ENCODE peak calls at places on chromosomes 2 and 18, in six cellular contexts. One of them, this sample, is unnamed. For H3K4me1, the result is how much of the 10 kb centered on the place peaks cover.

GRCh38 chr2:20444993-20445910 is 1.6 kb upstream of the RHOB start:
- DNase-seq in spleen: peak
- DNase-seq in IMR-90: no peak
- DNase-seq in gastrocnemius medialis: no peak
- DNase-seq in tibial nerve: peak
- DNase-seq in ovary: no peak
- DNase-seq in this sample: no peak

GRCh38 chr2:70480468-70480867 is 73.2 kb downstream of the TGFA start:
- DNase-seq in spleen: no peak
- DNase-seq in IMR-90: no peak
- DNase-seq in gastrocnemius medialis: no peak
- DNase-seq in tibial nerve: no peak
- DNase-seq in ovary: no peak
- DNase-seq in this sample: no peak

GRCh38 chr2:15571729-15572128 is 10.6 kb upstream of the NBAS start:
- DNase-seq in spleen: no peak
- DNase-seq in IMR-90: no peak
- DNase-seq in gastrocnemius medialis: no peak
- DNase-seq in tibial nerve: no peak
- DNase-seq in ovary: no peak
- DNase-seq in this sample: no peak

GRCh38 chr2:126663184-126663963 is 7.4 kb downstream of the GYPC start:
- DNase-seq in spleen: no peak
- DNase-seq in IMR-90: no peak
- DNase-seq in gastrocnemius medialis: no peak
- DNase-seq in tibial nerve: no peak
- DNase-seq in ovary: no peak
- DNase-seq in this sample: no peak

GRCh38 chr2:196431957-196432356 is 207.6 kb upstream of the CCDC150 start:
- DNase-seq in spleen: no peak
- DNase-seq in IMR-90: peak
- DNase-seq in gastrocnemius medialis: no peak
- DNase-seq in tibial nerve: no peak
- DNase-seq in ovary: no peak
- DNase-seq in this sample: no peak

GRCh38 chr2:218559021-218559420 is 9.1 kb downstream of the USP37 start:
- DNase-seq in spleen: no peak
- DNase-seq in IMR-90: no peak
- DNase-seq in gastrocnemius medialis: no peak
- DNase-seq in tibial nerve: no peak
- DNase-seq in ovary: peak
- DNase-seq in this sample: no peak

GRCh38 chr2:120915670-120916069 is 180.0 kb downstream of the GLI2 start:
- DNase-seq in spleen: no peak
- DNase-seq in IMR-90: peak
- DNase-seq in gastrocnemius medialis: no peak
- DNase-seq in tibial nerve: no peak
- DNase-seq in ovary: no peak
- DNase-seq in this sample: no peak

GRCh38 chr2:235467586-235467985 is 26.3 kb upstream of the AGAP1 start:
- DNase-seq in spleen: no peak
- DNase-seq in IMR-90: peak
- DNase-seq in gastrocnemius medialis: no peak
- DNase-seq in tibial nerve: no peak
- DNase-seq in ovary: no peak
- DNase-seq in this sample: no peak

GRCh38 chr18:45843019-45843418 is 17.5 kb downstream of the SIGLEC15 start:
- DNase-seq in spleen: peak
- DNase-seq in IMR-90: no peak
- DNase-seq in gastrocnemius medialis: no peak
- DNase-seq in tibial nerve: no peak
- DNase-seq in ovary: no peak
- DNase-seq in this sample: no peak

GRCh38 chr2:186486651-186487647 is 889 bp downstream of the ZC3H15 start:
- DNase-seq in spleen: no peak
- DNase-seq in IMR-90: peak
- DNase-seq in gastrocnemius medialis: no peak
- DNase-seq in tibial nerve: no peak
- DNase-seq in ovary: no peak
- DNase-seq in this sample: no peak

GRCh38 chr2:38794235-38794946 is 16.4 kb downstream of the GEMIN6 start:
- DNase-seq in spleen: no peak
- DNase-seq in IMR-90: no peak
- DNase-seq in gastrocnemius medialis: no peak
- DNase-seq in tibial nerve: no peak
- DNase-seq in ovary: no peak
- DNase-seq in this sample: no peak

GRCh38 chr2:204486855-204487254 is 58.4 kb upstream of the PARD3B start:
- DNase-seq in spleen: no peak
- DNase-seq in IMR-90: peak
- DNase-seq in gastrocnemius medialis: no peak
- DNase-seq in tibial nerve: no peak
- DNase-seq in ovary: no peak
- DNase-seq in this sample: no peak

GRCh38 chr2:86195055-86195807 is at the start of gene IMMT:
- DNase-seq in spleen: peak
- DNase-seq in IMR-90: peak
- DNase-seq in gastrocnemius medialis: peak
- DNase-seq in tibial nerve: peak
- DNase-seq in ovary: peak
- DNase-seq in this sample: peak

GRCh38 chr2:238136820-238137537 is 1.5 kb upstream of the KLHL30 start:
- DNase-seq in spleen: no peak
- DNase-seq in IMR-90: peak
- DNase-seq in gastrocnemius medialis: peak
- DNase-seq in tibial nerve: peak
- DNase-seq in ovary: no peak
- DNase-seq in this sample: no peak

GRCh38 chr2:159860611-159861010 is 62.6 kb upstream of the CD302 start:
- DNase-seq in spleen: no peak
- DNase-seq in IMR-90: no peak
- DNase-seq in gastrocnemius medialis: no peak
- DNase-seq in tibial nerve: no peak
- DNase-seq in ovary: no peak
- DNase-seq in this sample: no peak

GRCh38 chr2:237700583-237701032 is 73.2 kb downstream of the LRRFIP1 start:
- DNase-seq in spleen: peak
- DNase-seq in IMR-90: peak
- DNase-seq in gastrocnemius medialis: no peak
- DNase-seq in tibial nerve: no peak
- DNase-seq in ovary: no peak
- DNase-seq in this sample: no peak

GRCh38 chr2:21251216-21251971 is 127.6 kb downstream of the TDRD15 start:
- DNase-seq in spleen: no peak
- DNase-seq in IMR-90: no peak
- DNase-seq in gastrocnemius medialis: no peak
- DNase-seq in tibial nerve: no peak
- DNase-seq in ovary: no peak
- DNase-seq in this sample: no peak

GRCh38 chr2:216833076-216833475 is 26.8 kb downstream of the TNP1 start:
- DNase-seq in spleen: no peak
- DNase-seq in IMR-90: no peak
- DNase-seq in gastrocnemius medialis: no peak
- DNase-seq in tibial nerve: peak
- DNase-seq in ovary: no peak
- DNase-seq in this sample: no peak

GRCh38 chr18:12968619-12969018 is 20.8 kb downstream of the SEH1L start:
- DNase-seq in spleen: no peak
- DNase-seq in IMR-90: no peak
- DNase-seq in gastrocnemius medialis: no peak
- DNase-seq in tibial nerve: no peak
- DNase-seq in ovary: no peak
- DNase-seq in this sample: no peak

GRCh38 chr2:201532686-201533304 is 81.3 kb downstream of the STRADB start:
- DNase-seq in spleen: no peak
- DNase-seq in IMR-90: peak
- DNase-seq in gastrocnemius medialis: no peak
- DNase-seq in tibial nerve: no peak
- DNase-seq in ovary: no peak
- DNase-seq in this sample: no peak

GRCh38 chr2:133458280-133458679 is 110.0 kb downstream of the NCKAP5 start:
- DNase-seq in spleen: no peak
- DNase-seq in IMR-90: peak
- DNase-seq in gastrocnemius medialis: no peak
- DNase-seq in tibial nerve: no peak
- DNase-seq in ovary: no peak
- DNase-seq in this sample: no peak

GRCh38 chr18:77062518-77063003 is 70.0 kb downstream of the MBP start:
- DNase-seq in spleen: no peak
- DNase-seq in IMR-90: peak
- DNase-seq in gastrocnemius medialis: no peak
- DNase-seq in tibial nerve: no peak
- DNase-seq in ovary: no peak
- DNase-seq in this sample: no peak

GRCh38 chr2:156626931-156627330 is 190.8 kb downstream of the GPD2 start:
- DNase-seq in spleen: no peak
- DNase-seq in IMR-90: no peak
- DNase-seq in gastrocnemius medialis: no peak
- DNase-seq in tibial nerve: no peak
- DNase-seq in ovary: no peak
- DNase-seq in this sample: no peak

GRCh38 chr2:43293744-43294695 is 67.6 kb upstream of the ZFP36L2 start:
- DNase-seq in spleen: no peak
- DNase-seq in IMR-90: peak
- DNase-seq in gastrocnemius medialis: peak
- DNase-seq in tibial nerve: no peak
- DNase-seq in ovary: no peak
- DNase-seq in this sample: no peak

GRCh38 chr2:121860033-121860810 is 104.8 kb downstream of the TSN start:
- DNase-seq in spleen: no peak
- DNase-seq in IMR-90: peak
- DNase-seq in gastrocnemius medialis: no peak
- DNase-seq in tibial nerve: no peak
- DNase-seq in ovary: no peak
- DNase-seq in this sample: no peak

GRCh38 chr2:71609441-71609840 is 156.1 kb downstream of the DYSF start:
- DNase-seq in spleen: no peak
- DNase-seq in IMR-90: no peak
- DNase-seq in gastrocnemius medialis: no peak
- DNase-seq in tibial nerve: peak
- DNase-seq in ovary: no peak
- DNase-seq in this sample: no peak

DNA sequence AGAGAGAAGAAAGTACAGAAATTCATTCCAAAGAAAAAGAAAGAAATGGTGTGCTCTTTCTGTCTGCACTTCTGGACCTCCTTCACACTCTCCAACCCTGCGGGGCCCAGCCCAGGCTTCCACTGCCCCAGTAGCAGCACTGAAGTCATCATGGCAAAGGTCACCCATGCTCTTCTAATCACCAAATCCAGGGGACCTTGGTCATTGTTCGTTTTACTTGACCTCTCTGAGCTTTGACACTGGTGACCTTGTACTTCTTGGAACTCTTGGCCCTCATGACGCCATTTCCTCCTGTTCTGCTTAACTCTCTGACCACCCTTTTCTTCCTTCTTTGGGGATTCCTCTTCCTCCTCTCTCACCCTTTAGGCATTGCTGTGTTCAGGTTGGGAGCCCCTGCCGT is 105.6 kb downstream of the SMAD7 start:
- DNase-seq in spleen: peak
- DNase-seq in IMR-90: no peak
- DNase-seq in gastrocnemius medialis: no peak
- DNase-seq in tibial nerve: no peak
- DNase-seq in ovary: no peak
- DNase-seq in this sample: no peak
- H3K4me1 ChIP-seq in spleen: under half
- H3K4me1 ChIP-seq in IMR-90: under half
- H3K4me1 ChIP-seq in gastrocnemius medialis: under half
- H3K4me1 ChIP-seq in tibial nerve: under half
- H3K4me1 ChIP-seq in ovary: under half
- H3K4me1 ChIP-seq in this sample: under half

GRCh38 chr2:178112202-178113152 is at the start of gene RBM45:
- DNase-seq in spleen: peak
- DNase-seq in IMR-90: peak
- DNase-seq in gastrocnemius medialis: peak
- DNase-seq in tibial nerve: peak
- DNase-seq in ovary: peak
- DNase-seq in this sample: peak
- TF ChIP-seq POLR2A in spleen: no peak
- TF ChIP-seq POLR2A in IMR-90: peak
- TF ChIP-seq POLR2A in gastrocnemius medialis: peak
- TF ChIP-seq POLR2A in tibial nerve: peak
- TF ChIP-seq POLR2A in ovary: no peak
- TF ChIP-seq POLR2A in this sample: no peak

GRCh38 chr2:226483745-226484619 is 315.6 kb downstream of the IRS1 start:
- DNase-seq in spleen: no peak
- DNase-seq in IMR-90: peak
- DNase-seq in gastrocnemius medialis: no peak
- DNase-seq in tibial nerve: no peak
- DNase-seq in ovary: no peak
- DNase-seq in this sample: no peak
- H3K4me1 ChIP-seq in spleen: under half
- H3K4me1 ChIP-seq in IMR-90: under half
- H3K4me1 ChIP-seq in gastrocnemius medialis: under half
- H3K4me1 ChIP-seq in tibial nerve: under half
- H3K4me1 ChIP-seq in ovary: under half
- H3K4me1 ChIP-seq in this sample: under half

GRCh38 chr2:231038483-231039293 is 1.4 kb downstream of the C2orf72 start:
- DNase-seq in spleen: no peak
- DNase-seq in IMR-90: no peak
- DNase-seq in gastrocnemius medialis: no peak
- DNase-seq in tibial nerve: no peak
- DNase-seq in ovary: no peak
- DNase-seq in this sample: no peak

GRCh38 chr2:231036131-231036530 is 1.2 kb upstream of the C2orf72 start:
- DNase-seq in spleen: no peak
- DNase-seq in IMR-90: no peak
- DNase-seq in gastrocnemius medialis: no peak
- DNase-seq in tibial nerve: no peak
- DNase-seq in ovary: no peak
- DNase-seq in this sample: no peak

GRCh38 chr2:231036578-231037106 is 681 bp upstream of the C2orf72 start:
- DNase-seq in spleen: no peak
- DNase-seq in IMR-90: no peak
- DNase-seq in gastrocnemius medialis: no peak
- DNase-seq in tibial nerve: no peak
- DNase-seq in ovary: no peak
- DNase-seq in this sample: no peak

GRCh38 chr2:231037731-231038482 is 584 bp downstream of the C2orf72 start:
- DNase-seq in spleen: no peak
- DNase-seq in IMR-90: no peak
- DNase-seq in gastrocnemius medialis: no peak
- DNase-seq in tibial nerve: no peak
- DNase-seq in ovary: no peak
- DNase-seq in this sample: no peak

DNA sequence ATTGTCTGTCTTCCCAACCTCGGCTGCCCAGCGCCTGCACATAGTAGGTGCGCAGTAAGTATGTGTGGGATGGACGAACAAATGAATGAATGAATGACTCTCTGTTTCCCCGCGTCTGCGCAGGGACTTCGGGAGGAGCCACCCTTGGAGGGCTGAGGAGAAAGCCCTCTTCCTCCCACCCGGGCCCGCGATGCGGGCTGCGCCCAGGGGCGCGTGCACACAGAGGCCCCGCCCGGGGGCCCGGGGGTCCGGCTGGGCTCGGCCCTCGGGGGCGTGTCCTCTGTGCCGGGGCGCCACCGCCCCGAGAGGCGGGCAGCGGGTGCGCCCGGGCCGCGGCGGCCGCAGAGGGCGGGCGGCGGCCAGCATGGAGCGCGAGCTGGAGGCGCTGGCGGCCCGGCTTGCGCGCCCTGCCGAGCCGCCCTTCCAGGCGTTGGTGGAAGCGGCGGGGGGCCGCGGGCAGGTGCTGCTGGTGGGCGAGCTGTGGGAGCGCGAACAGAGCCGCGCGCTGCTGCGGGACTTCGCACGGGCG is at the start of gene C2orf72:
- DNase-seq in spleen: no peak
- DNase-seq in IMR-90: no peak
- DNase-seq in gastrocnemius medialis: no peak
- DNase-seq in tibial nerve: no peak
- DNase-seq in ovary: no peak
- DNase-seq in this sample: no peak
- TF ChIP-seq POLR2A in spleen: no peak
- TF ChIP-seq POLR2A in IMR-90: no peak
- TF ChIP-seq POLR2A in gastrocnemius medialis: no peak
- TF ChIP-seq POLR2A in tibial nerve: no peak
- TF ChIP-seq POLR2A in ovary: no peak
- TF ChIP-seq POLR2A in this sample: no peak

This sample was measured in esophagus squamous epithelium.